ENCODE peak calls at places on chromosome 2, in six cellular contexts. Y, I, K, X, T and B are unnamed samples. For H3K9me3, the result is how much of the 10 kb centered on the place peaks cover.

GRCh38 chr2:14826518-14826917 is 194.0 kb downstream of the LRATD1 start:
- DNase-seq in Y (peak), I (no peak), K (no peak), X (no peak), T (no peak), B (no peak)

GRCh38 chr2:188527110-188527509 is 235.4 kb downstream of the GULP1 start:
- DNase-seq in Y (peak), I (no peak), K (no peak), X (no peak), T (no peak), B (no peak)

GRCh38 chr2:29238497-29238896 is 123.3 kb downstream of the CLIP4 start:
- DNase-seq in Y (peak), I (no peak), K (no peak), X (peak), T (no peak), B (peak)

GRCh38 chr2:36373149-36373880 is 17.7 kb downstream of the CRIM1 start:
- DNase-seq in Y (peak), I (no peak), K (no peak), X (no peak), T (peak), B (no peak)

GRCh38 chr2:168801961-168802824 is at the start of gene NOSTRIN:
- DNase-seq in Y (peak), I (peak), K (no peak), X (peak), T (peak), B (no peak)

GRCh38 chr2:58571181-58571852 is 330.2 kb upstream of the FANCL start:
- DNase-seq in Y (peak), I (no peak), K (no peak), X (peak), T (peak), B (peak)

GRCh38 chr2:223235986-223236385 is 184.0 kb downstream of the KCNE4 start:
- DNase-seq in Y (peak), I (no peak), K (no peak), X (no peak), T (no peak), B (no peak)

GRCh38 chr2:19541884-19542283 is 183.5 kb upstream of the OSR1 start:
- DNase-seq in Y (no peak), I (no peak), K (no peak), X (peak), T (no peak), B (no peak)

GRCh38 chr2:127377262-127377661 is 10.5 kb downstream of the MAP3K2 start:
- DNase-seq in Y (peak), I (no peak), K (no peak), X (no peak), T (no peak), B (no peak)

GRCh38 chr2:24702800-24703199 is 90.4 kb downstream of the PTRHD1 start:
- DNase-seq in Y (peak), I (no peak), K (no peak), X (peak), T (no peak), B (peak)

GRCh38 chr2:221100467-221101089 is 471.5 kb downstream of the EPHA4 start:
- DNase-seq in Y (no peak), I (no peak), K (no peak), X (no peak), T (no peak), B (no peak)

GRCh38 chr2:152647417-152648010 is 69.7 kb downstream of the PRPF40A start:
- DNase-seq in Y (peak), I (peak), K (peak), X (no peak), T (peak), B (peak)

GRCh38 chr2:47867205-47867604 is 39.1 kb downstream of the FBXO11 start:
- DNase-seq in Y (peak), I (no peak), K (no peak), X (no peak), T (no peak), B (no peak)

GRCh38 chr2:18209934-18210639 is 331.6 kb downstream of the KCNS3 start:
- DNase-seq in Y (peak), I (no peak), K (no peak), X (peak), T (no peak), B (peak)

GRCh38 chr2:20422679-20423271 is 24.1 kb upstream of the RHOB start:
- DNase-seq in Y (peak), I (no peak), K (no peak), X (no peak), T (no peak), B (no peak)

GRCh38 chr2:137096187-137096586 is 330.8 kb downstream of the THSD7B start:
- DNase-seq in Y (no peak), I (no peak), K (no peak), X (no peak), T (no peak), B (no peak)

GRCh38 chr2:68454719-68455118 is 12.4 kb downstream of the FBXO48 start:
- DNase-seq in Y (no peak), I (no peak), K (no peak), X (no peak), T (no peak), B (no peak)

GRCh38 chr2:110204408-110205385 is at the start of gene NPHP1:
- DNase-seq in Y (peak), I (peak), K (peak), X (peak), T (peak), B (peak)

GRCh38 chr2:64228126-64228678 is 84.0 kb upstream of the PELI1 start:
- DNase-seq in Y (peak), I (peak), K (peak), X (peak), T (peak), B (peak)

GRCh38 chr2:96485751-96486643 is 19.2 kb downstream of the NEURL3 start:
- DNase-seq in Y (peak), I (peak), K (peak), X (no peak), T (peak), B (no peak)

GRCh38 chr2:225282858-225283693 is 116.4 kb upstream of the NYAP2 start:
- DNase-seq in Y (peak), I (no peak), K (no peak), X (peak), T (no peak), B (peak)

GRCh38 chr2:216791303-216791702 is 68.6 kb downstream of the TNP1 start:
- DNase-seq in Y (peak), I (no peak), K (no peak), X (no peak), T (no peak), B (no peak)
- H3K9me3 ChIP-seq in Y (under half), I (under half), K (under half), X (under half), T (under half), B (under half)

GRCh38 chr2:150165988-150166965 is 321.2 kb downstream of the RND3 start:
- DNase-seq in Y (no peak), I (no peak), K (peak), X (peak), T (peak), B (no peak)
- H3K9me3 ChIP-seq in Y (under half), I (under half), K (under half), X (under half), T (under half), B (under half)

GRCh38 chr2:172230301-172230700 is 127.6 kb upstream of the DLX2 start:
- DNase-seq in Y (no peak), I (no peak), K (no peak), X (no peak), T (no peak), B (no peak)

GRCh38 chr2:172226244-172227061 is 123.8 kb upstream of the DLX2 start:
- DNase-seq in Y (no peak), I (no peak), K (no peak), X (no peak), T (no peak), B (no peak)

GRCh38 chr2:172229125-172229524 is 126.4 kb upstream of the DLX2 start:
- DNase-seq in Y (no peak), I (no peak), K (no peak), X (no peak), T (no peak), B (no peak)

GRCh38 chr2:172227719-172228118 is 125.0 kb upstream of the DLX2 start:
- DNase-seq in Y (no peak), I (no peak), K (no peak), X (no peak), T (no peak), B (no peak)

DNA sequence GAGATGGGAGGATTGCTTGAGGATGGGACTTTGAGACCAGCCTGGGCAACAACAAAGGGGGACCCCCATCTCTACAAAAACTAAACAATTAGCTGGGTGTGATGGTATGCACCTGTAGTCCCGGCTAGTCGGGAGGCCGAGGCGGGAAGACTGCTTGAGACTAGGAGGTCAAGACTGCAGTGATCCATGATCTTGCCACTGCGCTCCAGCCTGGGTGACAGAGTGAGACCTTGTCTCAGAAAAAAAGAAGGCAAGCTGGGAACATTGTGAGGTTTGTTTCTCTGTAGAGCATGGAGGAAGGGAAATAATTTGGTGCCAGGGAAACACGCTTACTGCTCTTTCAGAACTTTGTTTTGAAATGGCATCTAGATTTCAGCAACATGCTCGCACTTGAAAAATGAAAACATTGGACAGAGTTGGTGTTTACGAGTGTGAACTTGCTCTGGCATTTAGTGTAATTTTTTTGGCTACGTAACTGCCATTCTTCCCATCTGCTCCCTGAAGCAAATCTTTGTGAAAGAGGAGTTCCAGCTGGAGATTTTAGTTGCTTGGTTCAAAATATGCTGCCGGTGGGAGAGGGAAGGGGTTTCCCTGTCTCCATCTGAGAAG is 125.6 kb upstream of the DLX2 start:
- DNase-seq in Y (no peak), I (no peak), K (no peak), X (no peak), T (no peak), B (no peak)
- H3K9me3 ChIP-seq in Y (under half), I (under half), K (under half), X (under half), T (under half), B (under half)

GRCh38 chr2:83017366-83018090 is 1441.6 kb downstream of the SUCLG1 start:
- DNase-seq in Y (no peak), I (no peak), K (no peak), X (no peak), T (no peak), B (no peak)

GRCh38 chr2:83016343-83017110 is 1442.6 kb downstream of the SUCLG1 start:
- DNase-seq in Y (no peak), I (no peak), K (no peak), X (no peak), T (no peak), B (no peak)

GRCh38 chr2:83014462-83014861 is 1444.6 kb downstream of the SUCLG1 start:
- DNase-seq in Y (no peak), I (no peak), K (no peak), X (no peak), T (no peak), B (no peak)
- H3K9me3 ChIP-seq in Y (under half), I (under half), K (under half), X (under half), T (under half), B (under half)

GRCh38 chr2:229060147-229060546 is 210.9 kb downstream of the PID1 start:
- DNase-seq in Y (no peak), I (no peak), K (no peak), X (no peak), T (no peak), B (no peak)
- H3K9me3 ChIP-seq in Y (under half), I (under half), K (under half), X (under half), T (under half), B (under half)

DNA sequence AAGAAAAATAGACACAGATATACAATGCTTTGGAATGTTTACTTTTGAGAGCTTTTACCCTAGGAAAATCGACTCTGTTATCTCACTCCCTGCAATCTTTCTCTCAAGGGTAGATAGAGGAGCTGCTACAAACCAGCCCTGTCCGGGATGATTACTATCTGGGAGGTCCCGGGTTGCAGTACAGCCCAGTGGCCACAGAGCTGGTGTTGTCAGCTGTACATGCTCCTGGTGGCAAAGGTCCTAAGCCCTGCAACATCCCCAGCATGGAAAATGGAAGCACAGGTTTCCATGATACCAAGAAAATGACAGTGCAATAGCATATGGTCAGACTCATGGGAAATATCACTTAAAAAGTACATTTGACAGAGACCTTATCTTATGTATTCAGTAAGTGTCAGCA is 570.5 kb upstream of the SOX11 start:
- DNase-seq in Y (no peak), I (no peak), K (no peak), X (no peak), T (no peak), B (no peak)
- H3K9me3 ChIP-seq in Y (under half), I (under half), K (under half), X (under half), T (under half), B (under half)

GRCh38 chr2:98432145-98432544 is 12.5 kb upstream of the INPP4A start:
- DNase-seq in Y (no peak), I (no peak), K (no peak), X (no peak), T (no peak), B (no peak)
- H3K9me3 ChIP-seq in Y (under half), I (under half), K (under half), X (under half), T (under half), B (under half)

GRCh38 chr2:125330133-125330532 is 1305.0 kb downstream of the CNTNAP5 start:
- DNase-seq in Y (no peak), I (no peak), K (no peak), X (no peak), T (no peak), B (no peak)
- H3K9me3 ChIP-seq in Y (under half), I (under half), K (under half), X (under half), T (under half), B (under half)